ENCODE peak calls at places on chromosomes 5 and 9, in five cellular contexts. One of them, this sample, is unnamed.

GRCh38 chr5:178208540-178209227 is 4.4 kb downstream of the HNRNPAB start:
- DNase-seq in lung: no peak
- DNase-seq in GM20000: no peak
- DNase-seq in activated T-helper 9 cell treated with anti-CD3 and anti-CD28 coated beads, Interleukin-2, amount 50 U/mL, for 16 hours: no peak
- DNase-seq in thyroid gland: no peak
- DNase-seq in this sample: no peak

GRCh38 chr9:78015242-78015641 is 16.4 kb downstream of the GNAQ start:
- DNase-seq in lung: no peak
- DNase-seq in GM20000: no peak
- DNase-seq in activated T-helper 9 cell treated with anti-CD3 and anti-CD28 coated beads, Interleukin-2, amount 50 U/mL, for 16 hours: no peak
- DNase-seq in thyroid gland: no peak
- DNase-seq in this sample: no peak

GRCh38 chr5:143200781-143201398 is 202.6 kb downstream of the NR3C1 start:
- DNase-seq in lung: no peak
- DNase-seq in GM20000: no peak
- DNase-seq in activated T-helper 9 cell treated with anti-CD3 and anti-CD28 coated beads, Interleukin-2, amount 50 U/mL, for 16 hours: no peak
- DNase-seq in thyroid gland: no peak
- DNase-seq in this sample: no peak

GRCh38 chr9:106322741-106323140 is 540.2 kb upstream of the ZNF462 start:
- DNase-seq in lung: no peak
- DNase-seq in GM20000: no peak
- DNase-seq in activated T-helper 9 cell treated with anti-CD3 and anti-CD28 coated beads, Interleukin-2, amount 50 U/mL, for 16 hours: no peak
- DNase-seq in thyroid gland: no peak
- DNase-seq in this sample: no peak

GRCh38 chr9:90038778-90039177 is 434.0 kb downstream of the GADD45G start:
- DNase-seq in lung: peak
- DNase-seq in GM20000: no peak
- DNase-seq in activated T-helper 9 cell treated with anti-CD3 and anti-CD28 coated beads, Interleukin-2, amount 50 U/mL, for 16 hours: no peak
- DNase-seq in thyroid gland: no peak
- DNase-seq in this sample: no peak

GRCh38 chr9:127308559-127309429 is 44.2 kb downstream of the GARNL3 start:
- DNase-seq in lung: no peak
- DNase-seq in GM20000: no peak
- DNase-seq in activated T-helper 9 cell treated with anti-CD3 and anti-CD28 coated beads, Interleukin-2, amount 50 U/mL, for 16 hours: no peak
- DNase-seq in thyroid gland: no peak
- DNase-seq in this sample: no peak

GRCh38 chr9:27785714-27786100 is 212.4 kb upstream of the C9orf72 start:
- DNase-seq in lung: no peak
- DNase-seq in GM20000: peak
- DNase-seq in activated T-helper 9 cell treated with anti-CD3 and anti-CD28 coated beads, Interleukin-2, amount 50 U/mL, for 16 hours: no peak
- DNase-seq in thyroid gland: no peak
- DNase-seq in this sample: no peak

GRCh38 chr9:110797611-110798010 is 129.0 kb downstream of the MUSK start:
- DNase-seq in lung: no peak
- DNase-seq in GM20000: no peak
- DNase-seq in activated T-helper 9 cell treated with anti-CD3 and anti-CD28 coated beads, Interleukin-2, amount 50 U/mL, for 16 hours: no peak
- DNase-seq in thyroid gland: no peak
- DNase-seq in this sample: no peak

GRCh38 chr9:78289474-78289873 is 7.5 kb upstream of the PSAT1 start:
- DNase-seq in lung: peak
- DNase-seq in GM20000: no peak
- DNase-seq in activated T-helper 9 cell treated with anti-CD3 and anti-CD28 coated beads, Interleukin-2, amount 50 U/mL, for 16 hours: no peak
- DNase-seq in thyroid gland: no peak
- DNase-seq in this sample: no peak

GRCh38 chr5:109986726-109987125 is 297.0 kb downstream of the MAN2A1 start:
- DNase-seq in lung: no peak
- DNase-seq in GM20000: no peak
- DNase-seq in activated T-helper 9 cell treated with anti-CD3 and anti-CD28 coated beads, Interleukin-2, amount 50 U/mL, for 16 hours: no peak
- DNase-seq in thyroid gland: no peak
- DNase-seq in this sample: no peak

GRCh38 chr5:73100109-73100508 is 20.3 kb upstream of the TMEM171 start:
- DNase-seq in lung: no peak
- DNase-seq in GM20000: no peak
- DNase-seq in activated T-helper 9 cell treated with anti-CD3 and anti-CD28 coated beads, Interleukin-2, amount 50 U/mL, for 16 hours: no peak
- DNase-seq in thyroid gland: no peak
- DNase-seq in this sample: no peak

GRCh38 chr9:114677418-114677817 is 4.6 kb downstream of the TEX48 start:
- DNase-seq in lung: peak
- DNase-seq in GM20000: no peak
- DNase-seq in activated T-helper 9 cell treated with anti-CD3 and anti-CD28 coated beads, Interleukin-2, amount 50 U/mL, for 16 hours: no peak
- DNase-seq in thyroid gland: peak
- DNase-seq in this sample: no peak

GRCh38 chr5:2201011-2201410 is 318.3 kb upstream of the IRX4 start:
- DNase-seq in lung: no peak
- DNase-seq in GM20000: no peak
- DNase-seq in activated T-helper 9 cell treated with anti-CD3 and anti-CD28 coated beads, Interleukin-2, amount 50 U/mL, for 16 hours: no peak
- DNase-seq in thyroid gland: peak
- DNase-seq in this sample: no peak

GRCh38 chr5:134561871-134562296 is 36.4 kb downstream of the JADE2 start:
- DNase-seq in lung: no peak
- DNase-seq in GM20000: no peak
- DNase-seq in activated T-helper 9 cell treated with anti-CD3 and anti-CD28 coated beads, Interleukin-2, amount 50 U/mL, for 16 hours: no peak
- DNase-seq in thyroid gland: no peak
- DNase-seq in this sample: peak

GRCh38 chr5:14483504-14484157 is 98.0 kb upstream of the OTULINL start:
- DNase-seq in lung: no peak
- DNase-seq in GM20000: no peak
- DNase-seq in activated T-helper 9 cell treated with anti-CD3 and anti-CD28 coated beads, Interleukin-2, amount 50 U/mL, for 16 hours: no peak
- DNase-seq in thyroid gland: no peak
- DNase-seq in this sample: no peak

GRCh38 chr5:171600736-171601265 is 181.4 kb downstream of the FGF18 start:
- DNase-seq in lung: no peak
- DNase-seq in GM20000: no peak
- DNase-seq in activated T-helper 9 cell treated with anti-CD3 and anti-CD28 coated beads, Interleukin-2, amount 50 U/mL, for 16 hours: no peak
- DNase-seq in thyroid gland: peak
- DNase-seq in this sample: no peak

GRCh38 chr9:3578786-3579185 is 53.0 kb upstream of the RFX3 start:
- DNase-seq in lung: no peak
- DNase-seq in GM20000: no peak
- DNase-seq in activated T-helper 9 cell treated with anti-CD3 and anti-CD28 coated beads, Interleukin-2, amount 50 U/mL, for 16 hours: no peak
- DNase-seq in thyroid gland: no peak
- DNase-seq in this sample: no peak

GRCh38 chr5:95709967-95710650 is 21.0 kb upstream of the RHOBTB3 start:
- DNase-seq in lung: no peak
- DNase-seq in GM20000: no peak
- DNase-seq in activated T-helper 9 cell treated with anti-CD3 and anti-CD28 coated beads, Interleukin-2, amount 50 U/mL, for 16 hours: no peak
- DNase-seq in thyroid gland: peak
- DNase-seq in this sample: no peak

This sample was measured in HEK293T.